ENCODE peak calls at places on chromosomes 13 and 19, in five cellular contexts. J is tibial nerve, V is mucosa of descending colon, Z is bronchial epithelial cell, M is NCI-H2029. D is an unnamed sample.

GRCh38 chr13:27595055-27595811 is 25.1 kb downstream of the LNX2 start:
- DNase-seq in J (no peak), V (no peak), Z (no peak), M (no peak), D (no peak)

GRCh38 chr13:107767119-107767518 is 448.2 kb downstream of the LIG4 start:
- DNase-seq in J (no peak), V (no peak), Z (no peak), M (peak; percentile 22), D (no peak)

GRCh38 chr13:31595568-31595967 is 143.8 kb upstream of the RXFP2 start:
- DNase-seq in J (no peak), V (no peak), Z (no peak), M (no peak), D (no peak)

GRCh38 chr19:56111601-56112312 is 9.3 kb downstream of the ZNF787 start:
- DNase-seq in J (no peak), V (peak; percentile 80), Z (peak; percentile 32), M (no peak), D (no peak)

GRCh38 chr13:38530492-38530891 is 156.4 kb upstream of the FREM2 start:
- DNase-seq in J (no peak), V (no peak), Z (peak; percentile 24), M (no peak), D (no peak)

GRCh38 chr19:21848706-21849105 is 12.7 kb upstream of the ZNF43 start:
- DNase-seq in J (no peak), V (no peak), Z (peak; percentile 79), M (peak; percentile 39), D (no peak)

GRCh38 chr19:6273701-6274601 is 5.8 kb downstream of the MLLT1 start:
- DNase-seq in J (peak; percentile 85), V (peak; percentile 54), Z (peak; percentile 77), M (peak; percentile 51), D (peak; percentile 98)

GRCh38 chr13:111531505-111531904 is 211.1 kb downstream of the TEX29 start:
- DNase-seq in J (no peak), V (no peak), Z (peak; percentile 4), M (no peak), D (no peak)

GRCh38 chr19:4449022-4449825 is 8.4 kb downstream of the UBXN6 start:
- DNase-seq in J (no peak), V (no peak), Z (no peak), M (no peak), D (peak; percentile 85)

GRCh38 chr19:39670998-39671397 is 15.3 kb downstream of the LGALS16 start:
- DNase-seq in J (no peak), V (no peak), Z (no peak), M (no peak), D (no peak)

GRCh38 chr13:32955881-32956594 is 60.2 kb upstream of the KL start:
- DNase-seq in J (no peak), V (no peak), Z (no peak), M (no peak), D (no peak)

GRCh38 chr13:89568276-89568675 is 1779.2 kb upstream of the MIR17HG start:
- DNase-seq in J (no peak), V (no peak), Z (peak; percentile 17), M (no peak), D (no peak)

GRCh38 chr19:56211718-56212117 is 9.6 kb downstream of the ZSCAN5C start:
- DNase-seq in J (no peak), V (no peak), Z (no peak), M (no peak), D (no peak)

GRCh38 chr19:47107953-47108746 is 5.4 kb downstream of the ZC3H4 start:
- DNase-seq in J (no peak), V (no peak), Z (peak; percentile 53), M (no peak), D (no peak)

GRCh38 chr19:12513531-12514061 is 29.0 kb upstream of the ZNF709 start:
- DNase-seq in J (no peak), V (no peak), Z (no peak), M (peak; percentile 79), D (no peak)

GRCh38 chr13:113802090-113802531 is 43.1 kb downstream of the TMEM255B start:
- DNase-seq in J (peak; percentile 68), V (no peak), Z (no peak), M (no peak), D (peak; percentile 55)

GRCh38 chr19:50898018-50898417 is 13.2 kb downstream of the KLK4 start:
- DNase-seq in J (no peak), V (no peak), Z (no peak), M (no peak), D (peak; percentile 5)

GRCh38 chr13:112897603-112897955 is 71.4 kb upstream of the MCF2L start:
- DNase-seq in J (no peak), V (no peak), Z (no peak), M (no peak), D (no peak)

GRCh38 chr13:98821372-98822237 is 69.1 kb upstream of the SLC15A1 start:
- DNase-seq in J (peak; percentile 58), V (no peak), Z (no peak), M (no peak), D (no peak)

GRCh38 chr19:6100284-6100915 is 9.9 kb downstream of the RFX2 start:
- DNase-seq in J (no peak), V (no peak), Z (no peak), M (no peak), D (peak; percentile 63)

GRCh38 chr13:40285634-40286033 is 380.8 kb downstream of the FOXO1 start:
- DNase-seq in J (no peak), V (no peak), Z (no peak), M (no peak), D (no peak)

GRCh38 chr19:45499196-45500180 is 1.2 kb downstream of the PPM1N start:
- DNase-seq in J (peak; percentile 43), V (peak; percentile 74), Z (peak; percentile 56), M (peak; percentile 26), D (peak; percentile 47)

GRCh38 chr19:43534811-43535761 is 2.1 kb downstream of the ZNF575 start:
- DNase-seq in J (peak; percentile 60), V (peak; percentile 70), Z (peak; percentile 33), M (peak; percentile 38), D (peak; percentile 83)

GRCh38 chr13:43963726-43964125 is 84.0 kb downstream of the LACC1 start:
- DNase-seq in J (no peak), V (no peak), Z (no peak), M (no peak), D (no peak)

GRCh38 chr13:78160793-78161192 is 242.2 kb upstream of the EDNRB start:
- DNase-seq in J (no peak), V (no peak), Z (peak; percentile 18), M (no peak), D (no peak)

GRCh38 chr13:73602295-73602694 is 531.9 kb downstream of the KLF12 start:
- DNase-seq in J (no peak), V (no peak), Z (peak; percentile 87), M (no peak), D (no peak)

GRCh38 chr13:30866692-30867669 is 39.1 kb upstream of the MEDAG start:
- DNase-seq in J (no peak), V (no peak), Z (no peak), M (no peak), D (no peak)

GRCh38 chr13:30318026-30318425 is 10.7 kb upstream of the KATNAL1 start:
- DNase-seq in J (no peak), V (no peak), Z (no peak), M (no peak), D (no peak)

GRCh38 chr13:109787135-109787954 is 962 bp upstream of the IRS2 start:
- DNase-seq in J (no peak), V (peak; percentile 64), Z (no peak), M (peak; percentile 51), D (no peak)

GRCh38 chr13:95485518-95486144 is 66.9 kb upstream of the CLDN10 start:
- DNase-seq in J (no peak), V (no peak), Z (peak; percentile 90), M (no peak), D (no peak)

GRCh38 chr19:37855098-37855497 is 51.3 kb downstream of the WDR87 start:
- DNase-seq in J (no peak), V (peak; percentile 63), Z (peak; percentile 12), M (no peak), D (no peak)

GRCh38 chr13:75135325-75135825 is 346.6 kb downstream of the TBC1D4 start:
- DNase-seq in J (no peak), V (no peak), Z (peak; percentile 84), M (no peak), D (no peak)

GRCh38 chr13:112210401-112210800 is 143.5 kb downstream of the SOX1 start:
- DNase-seq in J (no peak), V (no peak), Z (no peak), M (no peak), D (no peak)

GRCh38 chr19:48997972-48998371 is 4.3 kb downstream of the RUVBL2 start:
- DNase-seq in J (no peak), V (peak; percentile 57), Z (peak; percentile 40), M (no peak), D (no peak)

GRCh38 chr19:48059331-48059730 is 15.5 kb upstream of the CABP5 start:
- DNase-seq in J (no peak), V (no peak), Z (no peak), M (no peak), D (no peak)